ENCODE peak calls at places on chromosomes 1 and 21, in seven cellular contexts. I, V, D, Q, A, E and J are unnamed samples.
A peak's percentile ranks its signal among the peaks of the same experiment; 100 is the strongest.

GRCh38 chr1:192839164-192840066 is 30.6 kb downstream of the RGS2 start:
- DNase-seq in A (no peak), D (no peak), V (no peak), E (no peak), I (no peak), Q (no peak), J (no peak)

GRCh38 chr1:233730809-233731208 is 116.9 kb downstream of the KCNK1 start:
- DNase-seq in Q (no peak), D (no peak), E (no peak), A (no peak), V (no peak), I (no peak), J (no peak)

GRCh38 chr1:233090706-233091494 is 140.5 kb downstream of the NTPCR start:
- DNase-seq in I (no peak), Q (peak; percentile 68), A (no peak), E (no peak), D (no peak), V (no peak), J (no peak)

GRCh38 chr1:53122847-53123461 is 19.5 kb downstream of the SLC1A7 start:
- DNase-seq in V (no peak), D (no peak), A (no peak), I (no peak), Q (no peak), E (no peak), J (no peak)

GRCh38 chr1:204863024-204863423 is 7.6 kb upstream of the NFASC start:
- DNase-seq in V (no peak), A (no peak), I (no peak), Q (no peak), E (no peak), D (no peak), J (no peak)

GRCh38 chr1:10617931-10618885 is 143.5 kb downstream of the PEX14 start:
- DNase-seq in V (no peak), Q (no peak), A (no peak), E (no peak), I (no peak), D (no peak), J (no peak)

GRCh38 chr1:3054474-3054873 is 14.5 kb upstream of the PRDM16 start:
- DNase-seq in I (no peak), A (no peak), E (no peak), Q (no peak), V (no peak), D (no peak), J (no peak)

GRCh38 chr1:2400576-2400909 is 8.9 kb downstream of the RER1 start:
- DNase-seq in E (no peak), Q (no peak), I (no peak), D (no peak), A (no peak), V (no peak), J (no peak)

GRCh38 chr1:246775531-246776385 is 51.5 kb downstream of the SCCPDH start:
- DNase-seq in I (no peak), D (no peak), V (no peak), Q (no peak), A (no peak), E (no peak), J (no peak)

GRCh38 chr21:44618909-44619308 is 7.0 kb downstream of the KRTAP10-8 start:
- DNase-seq in V (peak; percentile 32), D (no peak), E (peak; percentile 16), Q (no peak), I (no peak), A (no peak), J (peak; percentile 35)

GRCh38 chr1:117632269-117633067 is 26.6 kb downstream of the TENT5C start:
- DNase-seq in A (no peak), D (peak; percentile 15), V (no peak), I (no peak), Q (no peak), E (no peak), J (no peak)

GRCh38 chr1:24047101-24047459 is 64.9 kb downstream of the MYOM3 start:
- DNase-seq in E (no peak), I (no peak), D (no peak), Q (peak; percentile 67), A (no peak), V (no peak), J (no peak)

GRCh38 chr1:22143065-22143514 is at the start of gene WNT4:
- DNase-seq in E (peak; percentile 44), D (peak; percentile 10), Q (peak; percentile 43), V (peak; percentile 11), I (peak; percentile 48), A (no peak), J (peak; percentile 92)

GRCh38 chr1:1361982-1362423 is 3.6 kb upstream of the MXRA8 start:
- DNase-seq in I (no peak), E (peak; percentile 54), A (no peak), Q (no peak), V (no peak), D (no peak), J (no peak)

GRCh38 chr1:197862221-197862620 is 40.2 kb upstream of the C1orf53 start:
- DNase-seq in Q (no peak), D (no peak), E (no peak), A (no peak), V (no peak), I (no peak), J (no peak)